ENCODE peak calls at places on chromosomes 11 and 22, in eight cellular contexts. P is astrocyte of the spinal cord, R is OCI-LY7, H is CD14-positive monocyte, X is stomach, N is A549, C is heart right ventricle, L is Calu3. F is an unnamed sample.

GRCh38 chr11:64960719-64961118 is 11.2 kb downstream of the MAJIN start:
- DNase-seq in P (no peak), R (no peak), H (no peak), X (no peak), N (no peak), C (no peak), L (no peak), F (no peak)

GRCh38 chr22:19523240-19524169 is 705 bp downstream of the CLDN5 start:
- DNase-seq in P (peak), R (no peak), H (no peak), X (no peak), N (no peak), C (no peak), L (no peak), F (peak)

GRCh38 chr11:96306933-96307747 is 35.9 kb downstream of the MAML2 start:
- DNase-seq in P (peak), R (no peak), H (peak), X (peak), N (peak), C (peak), L (peak), F (no peak)

GRCh38 chr11:70524096-70524922 is 126.0 kb downstream of the CTTN start:
- DNase-seq in P (no peak), R (no peak), H (no peak), X (no peak), N (no peak), C (no peak), L (no peak), F (no peak)

GRCh38 chr22:48496987-48497650 is 1330.6 kb downstream of the BRD1 start:
- DNase-seq in P (no peak), R (no peak), H (peak), X (no peak), N (no peak), C (no peak), L (no peak), F (no peak)

GRCh38 chr11:47269829-47270305 is at the start of gene MADD:
- DNase-seq in P (peak), R (peak), H (peak), X (peak), N (peak), C (peak), L (peak), F (peak)

GRCh38 chr11:117097567-117098268 is 510 bp downstream of the SIK3 start:
- DNase-seq in P (no peak), R (peak), H (no peak), X (peak), N (no peak), C (peak), L (peak), F (no peak)

GRCh38 chr11:4704054-4704789 is at the start of gene MMP26:
- DNase-seq in P (no peak), R (no peak), H (no peak), X (no peak), N (no peak), C (no peak), L (no peak), F (no peak)

GRCh38 chr11:57667065-57667714 is 724 bp upstream of the ZDHHC5 start:
- DNase-seq in P (peak), R (peak), H (peak), X (peak), N (peak), C (peak), L (peak), F (peak)

GRCh38 chr22:48670317-48670716 is 1157.4 kb downstream of the BRD1 start:
- DNase-seq in P (no peak), R (no peak), H (no peak), X (no peak), N (no peak), C (no peak), L (no peak), F (no peak)

GRCh38 chr11:132396318-132396717 is 1025.9 kb downstream of the NTM start:
- DNase-seq in P (no peak), R (no peak), H (no peak), X (no peak), N (no peak), C (no peak), L (no peak), F (no peak)

GRCh38 chr11:67648140-67648795 is 2.3 kb downstream of the ACY3 start:
- DNase-seq in P (no peak), R (peak), H (peak), X (peak), N (peak), C (no peak), L (no peak), F (peak)

GRCh38 chr11:36101466-36101865 is 157.6 kb downstream of the LDLRAD3 start:
- DNase-seq in P (no peak), R (no peak), H (no peak), X (no peak), N (no peak), C (no peak), L (no peak), F (no peak)

GRCh38 chr22:43539572-43540533 is 128.0 kb downstream of the MPPED1 start:
- DNase-seq in P (no peak), R (no peak), H (no peak), X (no peak), N (no peak), C (no peak), L (no peak), F (no peak)

GRCh38 chr22:49901457-49901856 is 16.8 kb downstream of the ALG12 start:
- DNase-seq in P (no peak), R (no peak), H (no peak), X (no peak), N (no peak), C (no peak), L (no peak), F (no peak)

GRCh38 chr11:117068303-117068860 is 29.8 kb downstream of the SIK3 start:
- DNase-seq in P (no peak), R (no peak), H (no peak), X (no peak), N (no peak), C (no peak), L (no peak), F (no peak)

GRCh38 chr22:44337658-44338004 is 24.9 kb upstream of the SHISAL1 start:
- DNase-seq in P (peak), R (no peak), H (no peak), X (peak), N (peak), C (peak), L (peak), F (no peak)

GRCh38 chr22:38316340-38317236 is 645 bp downstream of the CSNK1E start:
- DNase-seq in P (peak), R (peak), H (no peak), X (peak), N (peak), C (peak), L (peak), F (peak)

GRCh38 chr11:130740819-130741218 is 175.5 kb downstream of the SNX19 start:
- DNase-seq in P (peak), R (no peak), H (no peak), X (no peak), N (no peak), C (no peak), L (no peak), F (no peak)

GRCh38 chr22:47850644-47851151 is 1088.2 kb downstream of the TBC1D22A start:
- DNase-seq in P (peak), R (no peak), H (no peak), X (no peak), N (no peak), C (no peak), L (no peak), F (no peak)

GRCh38 chr11:6693342-6694228 is 10.4 kb upstream of the MRPL17 start:
- DNase-seq in P (peak), R (no peak), H (peak), X (no peak), N (peak), C (peak), L (no peak), F (no peak)

GRCh38 chr11:19810852-19811251 is 98.2 kb downstream of the NAV2 start:
- DNase-seq in P (no peak), R (no peak), H (no peak), X (no peak), N (no peak), C (no peak), L (no peak), F (no peak)

GRCh38 chr11:19806251-19806650 is 93.6 kb downstream of the NAV2 start:
- DNase-seq in P (no peak), R (no peak), H (no peak), X (no peak), N (no peak), C (no peak), L (no peak), F (no peak)

GRCh38 chr11:19805346-19805745 is 92.7 kb downstream of the NAV2 start:
- DNase-seq in P (no peak), R (no peak), H (no peak), X (no peak), N (no peak), C (no peak), L (no peak), F (no peak)

GRCh38 chr11:19805827-19806226 is 93.2 kb downstream of the NAV2 start:
- DNase-seq in P (peak), R (no peak), H (no peak), X (no peak), N (no peak), C (no peak), L (no peak), F (no peak)

DNA sequence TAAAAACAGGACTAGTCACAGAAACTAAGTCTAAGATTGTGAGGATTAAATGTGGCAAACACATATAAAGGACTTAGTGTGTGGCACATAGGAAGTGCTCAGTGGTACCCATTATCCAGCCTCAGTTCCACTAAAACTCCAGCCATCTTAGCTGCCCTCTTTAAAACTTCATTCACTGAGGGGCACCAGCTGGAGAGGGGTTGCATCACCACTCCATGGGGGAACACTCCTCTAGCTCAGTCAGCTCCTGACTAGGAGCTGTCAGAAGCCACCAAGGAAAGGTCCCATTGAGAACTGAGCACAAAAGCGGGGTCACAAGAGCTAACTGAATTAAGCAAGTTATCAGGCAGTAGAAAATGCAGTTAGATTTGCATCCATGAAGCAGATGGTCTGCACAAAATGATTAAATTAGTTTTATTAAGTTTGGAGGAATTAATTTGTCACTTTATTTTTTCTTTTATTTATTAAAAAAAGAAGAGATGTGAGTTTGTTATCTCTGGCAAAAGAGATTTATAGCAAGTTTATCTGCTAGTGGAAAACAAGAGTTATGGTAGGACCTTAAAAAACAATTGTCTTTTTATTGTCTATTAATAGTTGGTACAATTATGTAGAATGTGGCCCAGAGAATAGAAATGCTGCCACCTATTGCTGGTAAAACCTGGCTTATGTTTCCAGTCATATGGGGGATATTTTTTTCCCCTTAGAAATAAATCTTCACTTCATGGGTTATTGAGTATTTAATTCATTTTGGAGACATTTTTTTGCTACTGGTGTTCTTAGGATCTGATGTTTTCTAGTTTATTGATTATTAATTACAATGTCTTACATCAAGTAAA is 95.7 kb downstream of the NAV2 start:
- DNase-seq in P (no peak), R (no peak), H (no peak), X (no peak), N (no peak), C (no peak), L (no peak), F (no peak)
- TF ChIP-seq CTCF in P (no peak), R (peak), H (no peak), X (no peak), N (peak), C (peak), L (no peak), F (peak)

GRCh38 chr11:19276859-19277808 is 36.4 kb upstream of the E2F8 start:
- DNase-seq in P (no peak), R (no peak), H (no peak), X (peak), N (peak), C (no peak), L (peak), F (no peak)

GRCh38 chr11:19281041-19281440 is 40.3 kb upstream of the E2F8 start:
- DNase-seq in P (no peak), R (no peak), H (no peak), X (no peak), N (no peak), C (no peak), L (no peak), F (no peak)

GRCh38 chr11:19279455-19279854 is 38.7 kb upstream of the E2F8 start:
- DNase-seq in P (no peak), R (peak), H (no peak), X (no peak), N (peak), C (no peak), L (no peak), F (no peak)

DNA sequence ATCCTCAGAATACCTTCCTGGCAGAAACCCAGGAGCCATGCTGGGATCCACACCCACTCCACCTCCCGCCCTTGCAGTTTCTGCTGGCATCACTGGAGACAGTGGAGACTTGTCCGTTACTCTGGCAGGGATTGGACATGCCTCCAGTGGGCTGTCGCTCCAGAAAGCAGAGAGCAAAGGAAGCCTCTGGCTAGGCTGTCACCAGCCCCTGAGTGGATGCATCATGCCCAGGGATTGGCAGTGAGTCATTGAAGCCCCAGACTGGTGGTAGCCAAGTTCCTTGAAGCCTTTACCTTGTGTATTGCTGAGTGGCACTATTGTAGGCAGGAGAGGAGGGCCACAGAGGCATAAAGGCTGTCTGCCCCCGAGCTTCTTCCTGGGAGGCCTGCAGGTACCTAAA is 34.8 kb upstream of the E2F8 start:
- DNase-seq in P (no peak), R (no peak), H (no peak), X (no peak), N (peak), C (no peak), L (peak), F (no peak)
- TF ChIP-seq CTCF in P (no peak), R (no peak), H (no peak), X (no peak), N (no peak), C (no peak), L (no peak), F (no peak)

DNA sequence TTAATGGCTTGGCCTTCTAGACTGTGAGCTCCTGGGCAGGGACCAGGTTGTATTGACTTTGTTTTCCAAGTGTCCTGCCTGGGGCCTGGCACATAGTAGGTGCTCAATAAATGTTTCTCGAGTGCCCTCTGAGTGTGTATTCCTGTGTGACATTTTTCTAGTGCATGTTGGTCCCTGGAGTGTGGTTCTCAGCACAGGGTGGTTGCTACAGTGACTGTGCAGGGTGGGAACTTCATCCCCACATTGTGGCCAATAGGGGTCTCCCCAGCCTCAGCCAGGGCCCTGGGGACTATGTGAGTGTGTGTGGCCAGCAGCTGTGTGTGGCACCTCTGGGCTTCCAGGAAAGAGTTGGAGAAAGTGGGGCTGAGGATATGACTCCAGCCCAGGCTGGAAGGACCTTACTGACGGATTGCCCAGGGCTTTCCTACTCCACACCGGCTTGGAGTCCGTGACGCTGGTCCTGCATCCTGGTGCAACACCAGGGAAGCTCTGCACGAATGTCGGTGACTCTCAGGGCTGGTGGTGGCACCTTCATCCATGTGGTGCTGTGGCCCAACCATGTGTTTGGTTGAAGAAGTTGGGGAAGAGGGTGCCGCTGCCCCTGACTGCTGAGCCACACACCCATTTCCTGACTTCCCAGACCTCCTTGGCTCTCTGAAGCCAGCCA is 9.0 kb upstream of the MARK2 start:
- DNase-seq in P (peak), R (peak), H (no peak), X (no peak), N (peak), C (no peak), L (peak), F (peak)
- TF ChIP-seq CTCF in P (peak), R (peak), H (no peak), X (no peak), N (peak), C (peak), L (peak), F (peak)

GRCh38 chr22:23565942-23566715 is 14.0 kb downstream of the IGLL1 start:
- DNase-seq in P (no peak), R (no peak), H (no peak), X (no peak), N (no peak), C (no peak), L (peak), F (peak)

GRCh38 chr22:23566716-23567475 is 13.2 kb downstream of the IGLL1 start:
- DNase-seq in P (no peak), R (no peak), H (no peak), X (no peak), N (no peak), C (no peak), L (no peak), F (peak)

GRCh38 chr22:23564276-23564675 is 15.8 kb downstream of the IGLL1 start:
- DNase-seq in P (no peak), R (no peak), H (no peak), X (no peak), N (no peak), C (no peak), L (no peak), F (peak)

GRCh38 chr22:23563111-23563510 is 17.0 kb downstream of the IGLL1 start:
- DNase-seq in P (no peak), R (no peak), H (no peak), X (no peak), N (no peak), C (no peak), L (no peak), F (no peak)

GRCh38 chr22:23565288-23565941 is 14.7 kb downstream of the IGLL1 start:
- DNase-seq in P (no peak), R (peak), H (no peak), X (no peak), N (peak), C (no peak), L (peak), F (peak)
- TF ChIP-seq CTCF in P (peak), R (peak), H (no peak), X (no peak), N (no peak), C (no peak), L (no peak), F (no peak)

GRCh38 chr11:61695917-61696316 is 15.7 kb downstream of the DAGLA start:
- DNase-seq in P (peak), R (no peak), H (peak), X (peak), N (peak), C (peak), L (peak), F (peak)
- TF ChIP-seq CTCF in P (peak), R (no peak), H (no peak), X (no peak), N (no peak), C (no peak), L (no peak), F (no peak)

GRCh38 chr11:83097671-83098070 is 26.0 kb upstream of the RAB30 start:
- DNase-seq in P (peak), R (no peak), H (no peak), X (no peak), N (no peak), C (no peak), L (no peak), F (no peak)
- TF ChIP-seq CTCF in P (no peak), R (no peak), H (no peak), X (no peak), N (no peak), C (no peak), L (no peak), F (no peak)

F was measured in GM10248.